ENCODE peak calls at places on chromosome 16, in ten cellular contexts. X, C, Y, W, M, F, Q, H, U and S are unnamed samples.

GRCh38 chr16:75244225-75244792 is 7.1 kb downstream of the BCAR1 start:
- DNase-seq in F (no peak), Y (no peak), H (no peak), M (no peak), X (no peak), W (peak; percentile 78), U (peak; percentile 74), Q (peak; percentile 54), C (peak; percentile 80), S (no peak)

GRCh38 chr16:56741399-56741798 is 11.5 kb downstream of the NUP93 start:
- DNase-seq in M (no peak), U (no peak), H (no peak), Y (no peak), F (no peak), C (no peak), W (no peak), Q (no peak), X (no peak), S (no peak)

GRCh38 chr16:9449597-9449996 is 358.2 kb downstream of the HAPSTR1 start:
- DNase-seq in H (no peak), W (no peak), F (no peak), Q (no peak), M (no peak), Y (no peak), X (no peak), C (no peak), U (no peak), S (no peak)

GRCh38 chr16:26598061-26598460 is 468.7 kb upstream of the C16orf82 start:
- DNase-seq in Q (peak; percentile 69), F (peak; percentile 26), H (no peak), X (no peak), Y (no peak), U (no peak), C (no peak), W (no peak), M (peak; percentile 62), S (no peak)

GRCh38 chr16:5885521-5885920 is 787.9 kb upstream of the EEF2KMT start:
- DNase-seq in M (no peak), C (no peak), U (no peak), Q (peak; percentile 36), X (no peak), H (no peak), W (no peak), Y (no peak), F (no peak), S (no peak)

GRCh38 chr16:49748322-49748721 is 107.6 kb downstream of the ZNF423 start:
- DNase-seq in W (no peak), M (no peak), C (peak; percentile 66), U (no peak), H (peak; percentile 46), Q (peak; percentile 62), Y (no peak), X (no peak), F (no peak), S (no peak)

GRCh38 chr16:79283578-79283977 is 317.0 kb downstream of the MAF start:
- DNase-seq in Y (no peak), W (no peak), F (no peak), X (no peak), U (no peak), H (no peak), M (peak; percentile 59), Q (no peak), C (no peak), S (no peak)

GRCh38 chr16:47359478-47359877 is 101.4 kb downstream of the ITFG1 start:
- DNase-seq in Q (no peak), U (no peak), F (no peak), X (no peak), C (no peak), H (no peak), M (no peak), Y (no peak), W (no peak), S (no peak)

GRCh38 chr16:68361485-68361884 is 50.7 kb downstream of the PRMT7 start:
- DNase-seq in Q (no peak), W (no peak), U (peak; percentile 60), C (no peak), Y (no peak), M (no peak), H (no peak), X (no peak), F (no peak), S (no peak)

GRCh38 chr16:55988013-55988412 is 112.8 kb upstream of the CES5A start:
- DNase-seq in C (no peak), X (no peak), M (no peak), Y (no peak), Q (no peak), F (no peak), H (no peak), W (no peak), U (no peak), S (no peak)

GRCh38 chr16:66247516-66248089 is 118.9 kb upstream of the CDH5 start:
- DNase-seq in W (peak; percentile 25), H (no peak), C (peak; percentile 54), X (no peak), U (peak; percentile 61), Y (no peak), M (no peak), F (no peak), Q (no peak), S (no peak)

GRCh38 chr16:66382966-66383299 is 16.4 kb downstream of the CDH5 start:
- DNase-seq in H (no peak), Q (peak; percentile 98), F (peak; percentile 43), W (no peak), M (no peak), X (no peak), Y (no peak), U (peak; percentile 59), C (no peak), S (no peak)

GRCh38 chr16:50449800-50450199 is 81.0 kb upstream of the BRD7 start:
- DNase-seq in Q (no peak), W (no peak), F (no peak), X (no peak), H (no peak), C (no peak), Y (no peak), U (no peak), M (no peak), S (no peak)

GRCh38 chr16:80614908-80615696 is 74.3 kb downstream of the DYNLRB2 start:
- DNase-seq in M (no peak), F (no peak), H (no peak), C (no peak), U (peak; percentile 59), Y (no peak), Q (peak; percentile 68), W (no peak), X (no peak), S (no peak)

GRCh38 chr16:1334739-1335138 is 1.3 kb downstream of the BAIAP3 start:
- DNase-seq in H (no peak), F (no peak), Q (no peak), X (no peak), W (no peak), C (no peak), M (no peak), Y (no peak), U (no peak), S (no peak)

GRCh38 chr16:83344014-83344413 is 463.8 kb upstream of the HSBP1 start:
- DNase-seq in F (no peak), W (peak; percentile 89), X (peak; percentile 74), C (no peak), Y (no peak), Q (no peak), U (peak; percentile 69), M (no peak), H (no peak), S (no peak)

GRCh38 chr16:49846800-49847199 is 9.1 kb downstream of the ZNF423 start:
- DNase-seq in H (no peak), F (no peak), X (no peak), Q (no peak), M (no peak), W (no peak), C (no peak), Y (no peak), U (no peak), S (no peak)

GRCh38 chr16:50267651-50268050 is 1.3 kb downstream of the ADCY7 start:
- DNase-seq in F (no peak), H (no peak), Q (no peak), C (peak; percentile 18), X (no peak), M (no peak), W (no peak), Y (no peak), U (no peak), S (no peak)

GRCh38 chr16:2774161-2774891 is 2.8 kb downstream of the ELOB start:
- DNase-seq in X (no peak), W (no peak), C (peak; percentile 20), Q (no peak), F (no peak), Y (no peak), U (no peak), H (no peak), M (no peak), S (no peak)

GRCh38 chr16:85037050-85037410 is 9.4 kb downstream of the KIAA0513 start:
- DNase-seq in H (no peak), Q (peak; percentile 77), C (no peak), M (no peak), F (no peak), W (no peak), Y (no peak), X (no peak), U (no peak), S (no peak)

GRCh38 chr16:82509636-82510035 is 117.1 kb upstream of the CDH13 start:
- DNase-seq in Y (no peak), C (no peak), F (no peak), Q (no peak), U (peak; percentile 9), M (no peak), H (no peak), X (no peak), W (no peak), S (no peak)

GRCh38 chr16:28326881-28327610 is 34.7 kb downstream of the SBK1 start:
- DNase-seq in U (peak; percentile 84), C (peak; percentile 52), Q (peak; percentile 54), Y (peak; percentile 27), F (no peak), H (peak; percentile 32), M (peak; percentile 55), X (no peak), W (no peak), S (no peak)

GRCh38 chr16:55250641-55251550 is 73.1 kb upstream of the IRX6 start:
- DNase-seq in W (peak; percentile 10), H (no peak), C (peak; percentile 36), M (no peak), Y (no peak), X (peak; percentile 20), U (no peak), F (no peak), Q (no peak), S (no peak)

GRCh38 chr16:87216824-87217205 is 100.4 kb downstream of the C16orf95 start:
- DNase-seq in H (no peak), Y (no peak), M (no peak), U (peak; percentile 50), F (no peak), C (no peak), Q (no peak), X (no peak), W (no peak), S (no peak)

GRCh38 chr16:26614102-26614864 is 452.4 kb upstream of the C16orf82 start:
- DNase-seq in H (no peak), Y (no peak), M (no peak), F (no peak), U (no peak), X (no peak), W (no peak), C (no peak), Q (no peak), S (no peak)

GRCh38 chr16:22353188-22353919 is 21.1 kb downstream of the CDR2 start:
- DNase-seq in M (no peak), H (no peak), W (peak; percentile 62), F (peak; percentile 57), U (peak; percentile 69), Q (peak; percentile 95), C (no peak), X (no peak), Y (no peak), S (no peak)